ENCODE peak calls at places on chromosomes 1 and 21, in eight cellular contexts. Z is neural progenitor cell; N is AG20443; U is IMR-90; C is stimulated activated CD4-positive, alpha-beta T cell treated with anti-CD3 and anti-CD28 coated beads, TNF-alpha, amount 100 ng/mL, for 48 hours; K is osteocyte; H is DMS153; V is cortex of kidney. L is an unnamed sample.

GRCh38 chr1:218823291-218823900 is 350.3 kb upstream of the LYPLAL1 start:
- DNase-seq in Z (no peak), N (peak), U (peak), C (no peak), K (no peak), H (no peak), V (no peak), L (no peak)

GRCh38 chr1:93672069-93672468 is 9.6 kb downstream of the BCAR3 start:
- DNase-seq in Z (no peak), N (no peak), U (peak), C (no peak), K (no peak), H (no peak), V (no peak), L (no peak)

GRCh38 chr1:65703853-65704252 is 88.8 kb upstream of the PDE4B start:
- DNase-seq in Z (no peak), N (no peak), U (no peak), C (no peak), K (no peak), H (no peak), V (no peak), L (no peak)

GRCh38 chr1:219329606-219330005 is 155.9 kb downstream of the LYPLAL1 start:
- DNase-seq in Z (no peak), N (no peak), U (peak), C (no peak), K (no peak), H (no peak), V (no peak), L (no peak)

GRCh38 chr1:22111620-22112019 is 31.3 kb downstream of the WNT4 start:
- DNase-seq in Z (no peak), N (peak), U (peak), C (no peak), K (peak), H (no peak), V (no peak), L (no peak)

GRCh38 chr1:210233495-210234253 is 1.1 kb downstream of the SERTAD4 start:
- DNase-seq in Z (peak), N (peak), U (peak), C (no peak), K (no peak), H (peak), V (no peak), L (no peak)

GRCh38 chr1:118122234-118123004 is 62.6 kb downstream of the SPAG17 start:
- DNase-seq in Z (no peak), N (no peak), U (peak), C (no peak), K (no peak), H (no peak), V (no peak), L (no peak)

GRCh38 chr21:36690637-36691538 is 8.0 kb upstream of the SIM2 start:
- DNase-seq in Z (peak), N (no peak), U (peak), C (no peak), K (no peak), H (no peak), V (no peak), L (no peak)

GRCh38 chr1:15902882-15903281 is 55.4 kb downstream of the SPEN start:
- DNase-seq in Z (no peak), N (peak), U (peak), C (no peak), K (no peak), H (no peak), V (no peak), L (no peak)

GRCh38 chr1:231184891-231185290 is 23.0 kb downstream of the TRIM67 start:
- DNase-seq in Z (no peak), N (no peak), U (no peak), C (no peak), K (no peak), H (no peak), V (no peak), L (no peak)

GRCh38 chr1:208534604-208534907 is 290.4 kb upstream of the PLXNA2 start:
- DNase-seq in Z (no peak), N (no peak), U (no peak), C (no peak), K (no peak), H (no peak), V (no peak), L (no peak)

GRCh38 chr1:247639381-247639981 is 34.1 kb downstream of the OR2G3 start:
- DNase-seq in Z (peak), N (peak), U (peak), C (peak), K (peak), H (no peak), V (no peak), L (no peak)

GRCh38 chr1:9128520-9129371 is at the start of gene GPR157:
- DNase-seq in Z (peak), N (peak), U (peak), C (peak), K (no peak), H (peak), V (no peak), L (peak)